ENCODE peak calls at places on chromosome 16, in six cellular contexts. C, T, E, H, K and L are unnamed samples.

GRCh38 chr16:66660422-66661209 is 35.9 kb downstream of the CMTM4 start:
- DNase-seq in T (peak; percentile 84), H (peak; percentile 71), C (peak; percentile 85), K (peak; percentile 57), E (peak; percentile 46), L (peak; percentile 82)

GRCh38 chr16:88321635-88322499 is 60.9 kb upstream of the ZNF469 start:
- DNase-seq in H (no peak), E (no peak), C (no peak), K (no peak), T (no peak), L (no peak)

GRCh38 chr16:53814791-53815190 is 110.8 kb downstream of the FTO start:
- DNase-seq in C (no peak), H (no peak), K (no peak), E (no peak), T (no peak), L (no peak)

GRCh38 chr16:85245307-85246172 is 133.3 kb upstream of the CIBAR2 start:
- DNase-seq in T (peak; percentile 56), C (peak; percentile 38), E (peak; percentile 55), K (peak; percentile 44), H (peak; percentile 55), L (peak; percentile 55)

GRCh38 chr16:27444015-27444414 is 42.0 kb downstream of the IL21R start:
- DNase-seq in K (no peak), H (no peak), E (no peak), T (peak; percentile 70), C (peak; percentile 77), L (peak; percentile 74)

GRCh38 chr16:30715777-30716445 is 16.9 kb downstream of the SRCAP start:
- DNase-seq in C (peak; percentile 42), T (peak; percentile 84), H (no peak), K (peak; percentile 25), E (no peak), L (peak; percentile 80)

GRCh38 chr16:11784048-11784780 is 12.8 kb downstream of the ZC3H7A start:
- DNase-seq in C (no peak), E (no peak), T (no peak), H (no peak), K (no peak), L (no peak)

GRCh38 chr16:23724438-23725131 is 11.6 kb upstream of the ERN2 start:
- DNase-seq in T (no peak), E (no peak), C (no peak), K (no peak), H (no peak), L (no peak)

GRCh38 chr16:83402969-83403368 is 404.8 kb upstream of the HSBP1 start:
- DNase-seq in T (peak; percentile 41), H (no peak), C (peak; percentile 16), E (no peak), K (no peak), L (peak; percentile 39)

GRCh38 chr16:89094252-89094901 is 725 bp downstream of the ACSF3 start:
- DNase-seq in E (peak; percentile 46), H (no peak), K (peak; percentile 7), C (peak; percentile 44), T (no peak), L (peak; percentile 56)

GRCh38 chr16:88865310-88865709 is 1.1 kb downstream of the PABPN1L start:
- DNase-seq in T (no peak), C (no peak), H (no peak), E (no peak), K (no peak), L (no peak)

GRCh38 chr16:71205482-71206131 is 24.9 kb downstream of the HYDIN start:
- DNase-seq in E (no peak), H (no peak), C (no peak), T (no peak), K (no peak), L (no peak)

GRCh38 chr16:47018223-47018891 is 44.9 kb upstream of the DNAJA2 start:
- DNase-seq in T (peak; percentile 7), K (peak; percentile 34), E (peak; percentile 28), H (no peak), C (peak; percentile 56), L (peak; percentile 67)

GRCh38 chr16:50297301-50298074 is 31.1 kb downstream of the ADCY7 start:
- DNase-seq in H (no peak), E (no peak), K (no peak), T (no peak), C (no peak), L (no peak)

GRCh38 chr16:70796301-70796700 is 4.7 kb downstream of the VAC14 start:
- DNase-seq in E (no peak), K (no peak), T (no peak), H (no peak), C (no peak), L (no peak)

DNA sequence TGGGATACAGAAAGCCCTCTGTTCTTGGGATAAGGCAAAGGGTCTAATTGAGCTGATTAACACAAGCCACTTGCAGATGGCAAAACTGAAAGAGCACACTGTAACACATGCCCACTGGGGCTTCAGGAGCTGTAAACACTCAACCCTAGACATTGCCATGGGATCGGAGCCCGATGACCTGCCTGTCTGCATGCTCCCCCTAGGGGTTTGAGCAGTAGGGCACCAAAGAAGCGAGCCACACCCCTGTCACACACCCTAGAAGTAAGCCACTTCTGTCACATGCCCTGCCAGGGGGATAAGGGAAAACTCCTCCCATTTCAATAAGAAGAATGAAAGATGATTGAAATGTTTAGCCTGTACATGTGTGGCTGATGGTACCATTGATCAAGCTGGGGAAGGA is 81.3 kb upstream of the IRX6 start:
- DNase-seq in C (no peak), T (no peak), H (no peak), K (no peak), E (no peak), L (no peak)
- TF ChIP-seq CTCF in C (no peak), T (no peak), H (no peak), K (no peak), E (no peak), L (no peak)

DNA sequence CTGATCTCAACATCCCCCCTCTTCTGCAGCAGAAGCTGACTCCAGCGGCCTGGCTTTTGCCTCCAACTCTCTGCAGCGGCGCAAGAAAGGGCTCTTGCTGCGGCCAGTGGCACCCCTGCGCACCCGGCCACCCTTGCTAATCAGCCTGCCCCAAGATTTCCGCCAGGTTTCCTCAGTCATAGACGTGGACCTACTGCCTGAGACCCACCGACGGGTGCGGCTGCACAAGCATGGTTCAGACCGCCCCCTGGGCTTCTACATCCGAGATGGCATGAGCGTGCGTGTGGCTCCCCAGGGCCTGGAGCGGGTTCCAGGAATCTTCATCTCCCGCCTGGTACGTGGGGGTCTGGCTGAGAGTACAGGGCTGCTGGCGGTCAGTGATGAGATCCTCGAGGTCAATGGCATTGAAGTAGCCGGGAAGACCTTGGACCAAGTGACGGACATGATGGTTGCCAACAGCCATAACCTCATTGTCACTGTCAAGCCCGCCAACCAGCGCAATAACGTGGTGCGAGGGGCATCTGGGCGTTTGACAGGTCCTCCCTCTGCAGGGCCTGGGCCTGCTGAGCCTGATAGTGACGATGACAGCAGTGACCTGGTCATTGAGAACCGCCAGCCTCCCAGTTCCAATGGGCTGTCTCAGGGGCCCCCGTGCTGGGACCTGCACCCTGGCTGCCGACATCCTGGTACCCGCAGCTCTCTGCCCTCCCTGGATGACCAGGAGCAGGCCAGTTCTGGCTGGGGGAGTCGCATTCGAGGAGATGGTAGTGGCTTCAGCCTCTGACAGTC is 1.3 kb downstream of the PARD6A start:
- DNase-seq in H (no peak), K (no peak), E (no peak), T (no peak), C (no peak), L (no peak)
- H3K4me3 ChIP-seq in H (no peak overlapping the region), K (no peak overlapping the region), E (no peak overlapping the region), T (no peak overlapping the region), C (no peak overlapping the region), L (no peak overlapping the region)

GRCh38 chr16:78249056-78249455 is 149.6 kb downstream of the WWOX start:
- DNase-seq in K (no peak), T (no peak), C (no peak), E (no peak), H (no peak), L (no peak)
- TF ChIP-seq CTCF in K (no peak), T (no peak), C (no peak), E (no peak), H (no peak), L (no peak)

GRCh38 chr16:9854665-9855064 is 327.6 kb downstream of the GRIN2A start:
- DNase-seq in C (peak; percentile 8), K (no peak), H (no peak), E (no peak), T (peak; percentile 63), L (peak; percentile 27)

GRCh38 chr16:9860876-9861275 is 321.4 kb downstream of the GRIN2A start:
- DNase-seq in H (no peak), E (no peak), K (no peak), T (no peak), C (no peak), L (peak; percentile 7)

GRCh38 chr16:9859706-9860105 is 322.5 kb downstream of the GRIN2A start:
- DNase-seq in C (no peak), H (no peak), E (no peak), K (no peak), T (no peak), L (no peak)
- H3K4me3 ChIP-seq in C (no peak overlapping the region), H (no peak overlapping the region), E (no peak overlapping the region), K (no peak overlapping the region), T (no peak overlapping the region), L (no peak overlapping the region)

GRCh38 chr16:75238132-75238852 is 13.1 kb downstream of the BCAR1 start:
- DNase-seq in T (peak; percentile 81), E (peak; percentile 38), K (no peak), H (no peak), C (no peak), L (no peak)

GRCh38 chr16:75237398-75238131 is 13.9 kb downstream of the BCAR1 start:
- DNase-seq in T (no peak), H (no peak), K (no peak), C (no peak), E (peak; percentile 17), L (no peak)

GRCh38 chr16:75236736-75237397 is 14.6 kb downstream of the BCAR1 start:
- DNase-seq in T (no peak), K (no peak), E (no peak), H (no peak), C (no peak), L (no peak)

GRCh38 chr16:75239463-75240122 is 11.8 kb downstream of the BCAR1 start:
- DNase-seq in T (no peak), H (no peak), E (no peak), K (no peak), C (no peak), L (no peak)

GRCh38 chr16:75238853-75239371 is 12.5 kb downstream of the BCAR1 start:
- DNase-seq in K (no peak), C (no peak), E (no peak), H (no peak), T (no peak), L (no peak)
- TF ChIP-seq CTCF in K (no peak), C (peak; percentile 17), E (no peak), H (peak; percentile 15), T (peak; percentile 44), L (peak; percentile 28)

GRCh38 chr16:4052096-4052495 is 64.1 kb downstream of the ADCY9 start:
- DNase-seq in E (no peak), H (no peak), T (no peak), C (peak; percentile 2), K (no peak), L (no peak)
- H3K4me3 ChIP-seq in E (no peak overlapping the region), H (no peak overlapping the region), T (no peak overlapping the region), C (no peak overlapping the region), K (no peak overlapping the region), L (no peak overlapping the region)

GRCh38 chr16:52469775-52470174 is 77.2 kb downstream of the TOX3 start:
- DNase-seq in E (no peak), T (no peak), H (no peak), C (no peak), K (no peak), L (peak; percentile 37)
- TF ChIP-seq CTCF in E (no peak), T (no peak), H (no peak), C (no peak), K (no peak), L (no peak)